ENCODE peak calls at places on chromosomes 11 and 22, in five cellular contexts. One of them, this sample, is unnamed.

GRCh38 chr11:115539844-115540243 is 35.6 kb upstream of the CADM1 start:
- DNase-seq in nephron progenitor cell: no peak
- DNase-seq in cardiac fibroblast: no peak
- DNase-seq in glutamatergic neuron: no peak
- DNase-seq in cardiac muscle cell: no peak
- DNase-seq in this sample: no peak

GRCh38 chr22:28019360-28019759 is 100.3 kb upstream of the PITPNB start:
- DNase-seq in cardiac muscle cell: no peak
- DNase-seq in glutamatergic neuron: peak
- DNase-seq in cardiac fibroblast: no peak
- DNase-seq in nephron progenitor cell: no peak
- DNase-seq in this sample: no peak

GRCh38 chr11:79287952-79288351 is 152.9 kb downstream of the TENM4 start:
- DNase-seq in cardiac fibroblast: no peak
- DNase-seq in nephron progenitor cell: no peak
- DNase-seq in glutamatergic neuron: no peak
- DNase-seq in cardiac muscle cell: peak
- DNase-seq in this sample: no peak

GRCh38 chr22:48144318-48144717 is 1381.9 kb downstream of the TBC1D22A start:
- DNase-seq in cardiac fibroblast: no peak
- DNase-seq in cardiac muscle cell: no peak
- DNase-seq in glutamatergic neuron: no peak
- DNase-seq in nephron progenitor cell: no peak
- DNase-seq in this sample: no peak

GRCh38 chr11:32312865-32313403 is 122.4 kb downstream of the WT1 start:
- DNase-seq in glutamatergic neuron: peak
- DNase-seq in nephron progenitor cell: no peak
- DNase-seq in cardiac muscle cell: peak
- DNase-seq in cardiac fibroblast: peak
- DNase-seq in this sample: no peak

GRCh38 chr11:12239396-12240298 is 129.3 kb downstream of the MICAL2 start:
- DNase-seq in glutamatergic neuron: no peak
- DNase-seq in nephron progenitor cell: no peak
- DNase-seq in cardiac muscle cell: no peak
- DNase-seq in cardiac fibroblast: no peak
- DNase-seq in this sample: no peak

GRCh38 chr11:66841861-66842260 is 1.4 kb upstream of the RCE1 start:
- DNase-seq in glutamatergic neuron: no peak
- DNase-seq in cardiac fibroblast: no peak
- DNase-seq in nephron progenitor cell: no peak
- DNase-seq in cardiac muscle cell: no peak
- DNase-seq in this sample: no peak

GRCh38 chr11:114366331-114367243 is 33.7 kb downstream of the C11orf71 start:
- DNase-seq in cardiac fibroblast: peak
- DNase-seq in nephron progenitor cell: no peak
- DNase-seq in cardiac muscle cell: no peak
- DNase-seq in glutamatergic neuron: no peak
- DNase-seq in this sample: no peak

GRCh38 chr11:68674461-68674860 is 9.9 kb upstream of the GAL start:
- DNase-seq in nephron progenitor cell: no peak
- DNase-seq in cardiac muscle cell: no peak
- DNase-seq in glutamatergic neuron: peak
- DNase-seq in cardiac fibroblast: no peak
- DNase-seq in this sample: no peak

GRCh38 chr11:69640260-69640994 is 529 bp upstream of the CCND1 start:
- DNase-seq in cardiac muscle cell: no peak
- DNase-seq in glutamatergic neuron: peak
- DNase-seq in cardiac fibroblast: no peak
- DNase-seq in nephron progenitor cell: no peak
- DNase-seq in this sample: no peak

GRCh38 chr22:35195821-35196220 is 61.5 kb upstream of the HMGXB4 start:
- DNase-seq in glutamatergic neuron: no peak
- DNase-seq in nephron progenitor cell: no peak
- DNase-seq in cardiac fibroblast: no peak
- DNase-seq in cardiac muscle cell: no peak
- DNase-seq in this sample: no peak

GRCh38 chr11:46513934-46514342 is 79.9 kb downstream of the AMBRA1 start:
- DNase-seq in cardiac muscle cell: peak
- DNase-seq in nephron progenitor cell: no peak
- DNase-seq in glutamatergic neuron: peak
- DNase-seq in cardiac fibroblast: peak
- DNase-seq in this sample: no peak

GRCh38 chr22:39311592-39312400 is 7.6 kb downstream of the RPL3 start:
- DNase-seq in cardiac muscle cell: no peak
- DNase-seq in nephron progenitor cell: no peak
- DNase-seq in cardiac fibroblast: peak
- DNase-seq in glutamatergic neuron: no peak
- DNase-seq in this sample: no peak

GRCh38 chr22:20565079-20565734 is 57.8 kb downstream of the MED15 start:
- DNase-seq in cardiac muscle cell: no peak
- DNase-seq in cardiac fibroblast: no peak
- DNase-seq in nephron progenitor cell: no peak
- DNase-seq in glutamatergic neuron: no peak
- DNase-seq in this sample: no peak

GRCh38 chr11:102837646-102838045 is 5.8 kb downstream of the MMP3 start:
- DNase-seq in cardiac muscle cell: no peak
- DNase-seq in glutamatergic neuron: no peak
- DNase-seq in cardiac fibroblast: no peak
- DNase-seq in nephron progenitor cell: no peak
- DNase-seq in this sample: no peak

GRCh38 chr22:48709453-48709852 is 1118.2 kb downstream of the BRD1 start:
- DNase-seq in cardiac fibroblast: no peak
- DNase-seq in cardiac muscle cell: no peak
- DNase-seq in nephron progenitor cell: no peak
- DNase-seq in glutamatergic neuron: no peak
- DNase-seq in this sample: no peak

GRCh38 chr11:16968196-16968595 is 46.0 kb downstream of the PLEKHA7 start:
- DNase-seq in cardiac fibroblast: no peak
- DNase-seq in cardiac muscle cell: no peak
- DNase-seq in glutamatergic neuron: no peak
- DNase-seq in nephron progenitor cell: no peak
- DNase-seq in this sample: no peak

GRCh38 chr22:34800265-34800664 is 265.7 kb upstream of the ISX start:
- DNase-seq in glutamatergic neuron: no peak
- DNase-seq in cardiac muscle cell: no peak
- DNase-seq in cardiac fibroblast: no peak
- DNase-seq in nephron progenitor cell: peak
- DNase-seq in this sample: no peak

GRCh38 chr11:65133724-65134123 is 595 bp downstream of the SYVN1 start:
- DNase-seq in glutamatergic neuron: no peak
- DNase-seq in cardiac fibroblast: peak
- DNase-seq in cardiac muscle cell: no peak
- DNase-seq in nephron progenitor cell: no peak
- DNase-seq in this sample: no peak

GRCh38 chr11:35485656-35486318 is 39.6 kb downstream of the PAMR1 start:
- DNase-seq in cardiac muscle cell: peak
- DNase-seq in nephron progenitor cell: peak
- DNase-seq in cardiac fibroblast: peak
- DNase-seq in glutamatergic neuron: peak
- DNase-seq in this sample: peak

GRCh38 chr11:118078972-118079411 is 2.1 kb downstream of the TMPRSS4 start:
- DNase-seq in cardiac fibroblast: no peak
- DNase-seq in glutamatergic neuron: no peak
- DNase-seq in cardiac muscle cell: no peak
- DNase-seq in nephron progenitor cell: peak
- DNase-seq in this sample: no peak

GRCh38 chr22:28247667-28248363 is 328.8 kb upstream of the PITPNB start:
- DNase-seq in cardiac fibroblast: no peak
- DNase-seq in cardiac muscle cell: peak
- DNase-seq in nephron progenitor cell: peak
- DNase-seq in glutamatergic neuron: no peak
- DNase-seq in this sample: no peak

GRCh38 chr11:121067453-121067852 is 33.6 kb upstream of the TECTA start:
- DNase-seq in glutamatergic neuron: no peak
- DNase-seq in cardiac fibroblast: no peak
- DNase-seq in nephron progenitor cell: no peak
- DNase-seq in cardiac muscle cell: no peak
- DNase-seq in this sample: no peak

GRCh38 chr11:64007160-64007628 is 21.0 kb downstream of the OTUB1 start:
- DNase-seq in nephron progenitor cell: peak
- DNase-seq in glutamatergic neuron: no peak
- DNase-seq in cardiac muscle cell: peak
- DNase-seq in cardiac fibroblast: peak
- DNase-seq in this sample: no peak

GRCh38 chr11:115338476-115338875 is 165.7 kb downstream of the CADM1 start:
- DNase-seq in cardiac fibroblast: no peak
- DNase-seq in nephron progenitor cell: no peak
- DNase-seq in cardiac muscle cell: no peak
- DNase-seq in glutamatergic neuron: no peak
- DNase-seq in this sample: no peak

GRCh38 chr22:40685406-40685805 is 6.1 kb downstream of the MCHR1 start:
- DNase-seq in cardiac fibroblast: no peak
- DNase-seq in cardiac muscle cell: no peak
- DNase-seq in glutamatergic neuron: no peak
- DNase-seq in nephron progenitor cell: no peak
- DNase-seq in this sample: no peak

GRCh38 chr11:45252134-45252856 is 33.8 kb downstream of the SYT13 start:
- DNase-seq in glutamatergic neuron: peak
- DNase-seq in nephron progenitor cell: peak
- DNase-seq in cardiac fibroblast: peak
- DNase-seq in cardiac muscle cell: peak
- DNase-seq in this sample: peak
- TF ChIP-seq CTCF in glutamatergic neuron: peak
- TF ChIP-seq CTCF in nephron progenitor cell: peak
- TF ChIP-seq CTCF in cardiac fibroblast: peak
- TF ChIP-seq CTCF in cardiac muscle cell: peak
- TF ChIP-seq CTCF in this sample: peak

DNA sequence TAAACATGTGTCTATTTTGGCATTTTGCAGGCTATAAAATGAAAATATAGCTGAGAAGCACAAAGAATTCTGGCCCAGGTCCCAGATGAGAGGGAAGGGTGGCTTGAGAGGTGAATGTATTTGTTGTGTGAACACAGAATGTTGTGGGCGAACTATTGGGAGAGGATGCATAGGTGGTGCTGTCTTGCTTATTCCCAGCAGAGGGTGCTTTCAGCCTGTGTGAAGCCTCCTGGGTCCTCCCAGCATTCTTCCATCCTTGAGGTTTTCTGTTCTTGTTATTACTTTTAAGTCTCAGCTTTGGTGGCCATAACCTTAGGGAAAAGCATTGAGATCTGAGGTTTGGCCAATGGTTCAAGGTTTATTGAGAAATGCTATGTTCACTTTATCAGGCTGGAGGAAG is 108.7 kb upstream of the SNX19 start:
- DNase-seq in glutamatergic neuron: no peak
- DNase-seq in nephron progenitor cell: peak
- DNase-seq in cardiac fibroblast: peak
- DNase-seq in cardiac muscle cell: peak
- DNase-seq in this sample: no peak
- TF ChIP-seq CTCF in glutamatergic neuron: no peak
- TF ChIP-seq CTCF in nephron progenitor cell: peak
- TF ChIP-seq CTCF in cardiac fibroblast: peak
- TF ChIP-seq CTCF in cardiac muscle cell: peak
- TF ChIP-seq CTCF in this sample: peak

DNA sequence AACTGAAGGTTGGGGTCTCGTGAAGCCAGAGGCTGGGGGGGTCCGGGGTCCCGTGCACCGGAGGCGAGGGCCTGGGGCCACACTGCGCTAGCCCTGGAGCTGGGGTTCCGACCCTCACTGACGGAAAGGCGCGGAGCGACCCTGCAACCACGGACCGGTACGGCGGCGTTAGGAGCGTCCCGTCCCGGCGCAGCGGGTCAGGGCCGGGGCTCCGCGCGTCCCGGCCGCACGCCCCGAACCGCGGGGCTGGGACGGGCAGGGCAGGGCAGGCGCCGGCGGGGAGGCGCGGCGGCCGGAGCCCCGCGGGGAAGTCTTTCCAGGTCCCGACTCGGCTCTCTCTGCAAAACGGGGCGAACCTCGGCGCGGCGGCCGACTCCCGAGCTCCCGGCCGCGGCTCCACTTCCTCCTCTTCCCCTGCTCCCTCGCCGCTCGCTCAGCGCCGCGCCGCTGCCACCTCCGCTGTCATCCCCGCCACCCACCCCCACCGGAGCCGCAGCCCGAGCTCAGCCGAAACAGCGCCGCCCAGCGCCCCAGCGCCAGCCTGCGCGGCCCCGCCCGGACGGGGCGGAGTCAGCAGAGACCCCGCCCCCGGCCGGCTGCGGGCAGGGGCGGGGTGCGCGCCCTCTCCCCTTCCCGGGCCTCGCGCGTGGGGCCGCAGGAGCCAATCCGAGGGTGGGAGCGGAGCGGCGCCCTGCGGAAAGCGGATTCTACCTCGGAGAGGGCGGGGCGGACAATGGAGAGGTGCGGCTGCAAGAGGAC is at the start of gene GDPD5:
- DNase-seq in cardiac muscle cell: peak
- DNase-seq in glutamatergic neuron: peak
- DNase-seq in nephron progenitor cell: peak
- DNase-seq in cardiac fibroblast: peak
- DNase-seq in this sample: peak
- TF ChIP-seq CTCF in cardiac muscle cell: peak
- TF ChIP-seq CTCF in glutamatergic neuron: peak
- TF ChIP-seq CTCF in nephron progenitor cell: no peak
- TF ChIP-seq CTCF in cardiac fibroblast: no peak
- TF ChIP-seq CTCF in this sample: peak

DNA sequence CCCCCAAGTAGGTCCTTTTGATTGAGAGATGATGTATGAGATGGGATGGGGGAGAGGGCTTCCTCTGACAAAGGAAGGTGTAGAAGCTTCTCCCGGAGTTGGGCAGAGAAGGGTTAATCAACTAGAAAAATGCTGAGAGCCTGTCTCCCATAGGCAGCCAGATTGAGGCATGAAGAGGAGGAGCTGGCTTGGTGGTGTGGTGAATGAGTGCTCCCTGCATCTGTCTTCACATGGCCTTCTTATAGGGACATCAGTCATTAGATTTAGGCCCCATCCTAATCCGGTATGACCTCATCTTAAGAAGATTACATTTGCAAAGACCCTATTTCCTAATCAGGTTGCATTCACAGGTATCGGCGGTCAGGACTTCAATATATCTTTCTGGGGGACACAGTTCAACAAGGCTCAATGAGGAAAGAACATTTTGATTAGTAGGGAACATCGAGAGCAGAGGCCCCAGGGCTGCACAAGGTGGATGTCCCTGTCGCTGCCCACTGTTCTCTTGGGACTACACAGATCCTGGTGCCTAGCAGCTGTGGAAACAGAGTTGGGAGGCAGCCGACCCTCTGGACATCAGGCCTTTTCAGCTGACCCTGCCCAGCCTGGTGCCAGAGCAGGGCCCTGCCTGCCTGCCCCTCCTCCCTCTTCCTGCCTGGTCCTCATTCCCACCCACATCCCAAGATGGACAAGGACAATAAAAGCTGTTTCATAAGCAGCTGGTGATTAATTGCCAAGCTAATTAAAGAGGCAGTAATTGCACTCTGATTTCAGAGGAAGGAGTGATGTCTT is 60.9 kb downstream of the NFAM1 start:
- DNase-seq in nephron progenitor cell: no peak
- DNase-seq in cardiac muscle cell: no peak
- DNase-seq in glutamatergic neuron: no peak
- DNase-seq in cardiac fibroblast: no peak
- DNase-seq in this sample: no peak
- TF ChIP-seq CTCF in nephron progenitor cell: no peak
- TF ChIP-seq CTCF in cardiac muscle cell: no peak
- TF ChIP-seq CTCF in glutamatergic neuron: no peak
- TF ChIP-seq CTCF in cardiac fibroblast: no peak
- TF ChIP-seq CTCF in this sample: no peak

This sample was measured in neural crest cell.